ENCODE peak calls at places on chromosomes 4 and X, in eight cellular contexts. G is transverse colon, A is heart right ventricle, P is MG63, T is NCI-H187 treated with DMSO at 0.1 percent for 48 hours, Z is RCC 7860, X is stomach, H is mesothelial cell of epicardium. E is an unnamed sample.

GRCh38 chr4:38330321-38330720 is 333.7 kb upstream of the KLF3 start:
- DNase-seq in A (no peak), X (no peak), H (no peak), P (no peak), Z (no peak), G (no peak), T (no peak), E (no peak)

GRCh38 chr4:20960291-20960690 is 260.0 kb downstream of the PACRGL start:
- DNase-seq in H (no peak), T (no peak), Z (no peak), G (no peak), A (no peak), X (no peak), P (no peak), E (no peak)

GRCh38 chrX:150365051-150365952 is 2.2 kb downstream of the MAMLD1 start:
- DNase-seq in T (no peak), P (peak; percentile 63), X (peak; percentile 64), A (peak; percentile 68), Z (peak; percentile 62), H (no peak), G (peak; percentile 65), E (peak; percentile 83)

GRCh38 chrX:68945603-68946228 is 116.9 kb downstream of the EFNB1 start:
- DNase-seq in A (no peak), P (peak; percentile 42), T (no peak), Z (no peak), H (no peak), X (no peak), G (peak; percentile 12), E (peak; percentile 66)

GRCh38 chrX:34300871-34301270 is 168.8 kb upstream of the FAM47A start:
- DNase-seq in H (no peak), P (no peak), T (no peak), Z (no peak), G (no peak), A (peak; percentile 6), X (no peak), E (no peak)

GRCh38 chr4:180999217-180999616 is 1244.0 kb upstream of the TENM3 start:
- DNase-seq in G (no peak), X (no peak), Z (no peak), H (no peak), T (no peak), P (no peak), A (no peak), E (no peak)

GRCh38 chrX:554271-554670 is 76.3 kb upstream of the SHOX start:
- DNase-seq in T (no peak), Z (no peak), P (no peak), A (no peak), X (no peak), H (no peak), G (no peak), E (no peak)

GRCh38 chrX:134544189-134544588 is 84.2 kb downstream of the HPRT1 start:
- DNase-seq in H (no peak), X (no peak), T (no peak), A (no peak), G (no peak), Z (no peak), P (no peak), E (no peak)

GRCh38 chr4:71275004-71275403 is 63.8 kb upstream of the SLC4A4 start:
- DNase-seq in H (no peak), Z (no peak), P (no peak), G (no peak), A (no peak), T (no peak), X (no peak), E (no peak)

GRCh38 chr4:155570661-155571060 is 96.0 kb upstream of the GUCY1A1 start:
- DNase-seq in Z (no peak), T (no peak), G (no peak), H (no peak), X (no peak), A (no peak), P (no peak), E (no peak)

GRCh38 chr4:5943561-5943960 is 50.7 kb upstream of the CRMP1 start:
- DNase-seq in Z (no peak), A (no peak), G (no peak), T (no peak), X (no peak), H (no peak), P (no peak), E (no peak)

GRCh38 chr4:153154010-153154975 is 50.0 kb upstream of the TRIM2 start:
- DNase-seq in P (no peak), T (peak; percentile 4), X (peak; percentile 29), Z (no peak), A (no peak), H (no peak), G (peak; percentile 50), E (no peak)

GRCh38 chr4:152352645-152353116 is 183.2 kb downstream of the FBXW7 start:
- DNase-seq in T (peak; percentile 59), A (peak; percentile 80), P (peak; percentile 78), H (peak; percentile 33), X (no peak), G (peak; percentile 19), Z (peak; percentile 70), E (peak; percentile 77)

GRCh38 chr4:3291969-3292570 is 751 bp upstream of the RGS12 start:
- DNase-seq in Z (peak; percentile 33), G (peak; percentile 74), P (peak; percentile 69), X (peak; percentile 75), H (no peak), T (no peak), A (peak; percentile 45), E (peak; percentile 84)

GRCh38 chr4:147678796-147679549 is 5.0 kb downstream of the PRMT9 start:
- DNase-seq in X (no peak), Z (no peak), H (no peak), A (no peak), T (no peak), P (no peak), G (no peak), E (no peak)

E was measured in coronary artery.